ENCODE peak calls at places on chromosome 15, in nine cellular contexts. Y, P, B, L, F, U, T, Z and R are unnamed samples.

GRCh38 chr15:35170216-35170615 is 85.1 kb upstream of the NANOGP8 start:
- DNase-seq in Y (no peak), P (no peak), B (no peak), L (no peak), F (no peak), U (no peak), T (no peak), Z (no peak), R (no peak)

GRCh38 chr15:33226559-33227181 is 32.2 kb upstream of the FMN1 start:
- DNase-seq in Y (peak; percentile 33), P (no peak), B (peak; percentile 33), L (no peak), F (peak; percentile 78), U (peak; percentile 76), T (peak; percentile 51), Z (no peak), R (no peak)

GRCh38 chr15:95325763-95326688 is 1004.5 kb upstream of the NR2F2 start:
- DNase-seq in Y (no peak), P (no peak), B (no peak), L (no peak), F (no peak), U (no peak), T (no peak), Z (peak; percentile 80), R (no peak)

GRCh38 chr15:77974098-77974414 is 103.5 kb downstream of the TBC1D2B start:
- DNase-seq in Y (peak; percentile 57), P (peak; percentile 84), B (no peak), L (no peak), F (peak; percentile 91), U (no peak), T (no peak), Z (no peak), R (no peak)

GRCh38 chr15:43942157-43942556 is 115.4 kb downstream of the WDR76 start:
- DNase-seq in Y (no peak), P (no peak), B (no peak), L (no peak), F (no peak), U (no peak), T (no peak), Z (no peak), R (no peak)

GRCh38 chr15:22869856-22870255 is 31.4 kb downstream of the NIPA2 start:
- DNase-seq in Y (no peak), P (no peak), B (no peak), L (no peak), F (no peak), U (no peak), T (no peak), Z (no peak), R (no peak)

GRCh38 chr15:65106011-65106590 is 8.9 kb downstream of the UBAP1L start:
- DNase-seq in Y (no peak), P (no peak), B (no peak), L (no peak), F (no peak), U (no peak), T (no peak), Z (no peak), R (no peak)

GRCh38 chr15:101012326-101013040 is 93.3 kb downstream of the LRRK1 start:
- DNase-seq in Y (peak; percentile 7), P (no peak), B (no peak), L (no peak), F (no peak), U (no peak), T (peak; percentile 26), Z (no peak), R (no peak)

GRCh38 chr15:61186905-61187865 is 41.9 kb downstream of the RORA start:
- DNase-seq in Y (peak; percentile 9), P (peak; percentile 77), B (no peak), L (no peak), F (peak; percentile 55), U (no peak), T (peak; percentile 45), Z (no peak), R (no peak)

GRCh38 chr15:28123408-28124023 is 24.4 kb upstream of the OCA2 start:
- DNase-seq in Y (peak; percentile 75), P (peak; percentile 68), B (peak; percentile 83), L (peak; percentile 42), F (peak; percentile 87), U (peak; percentile 60), T (peak; percentile 69), Z (no peak), R (peak; percentile 72)

GRCh38 chr15:66255293-66255676 is 1.7 kb upstream of the MEGF11 start:
- DNase-seq in Y (no peak), P (no peak), B (no peak), L (no peak), F (no peak), U (no peak), T (no peak), Z (no peak), R (no peak)

GRCh38 chr15:76996076-76996525 is 1.2 kb downstream of the PSTPIP1 start:
- DNase-seq in Y (no peak), P (no peak), B (no peak), L (no peak), F (no peak), U (no peak), T (no peak), Z (no peak), R (no peak)

GRCh38 chr15:49044002-49044401 is 2.2 kb downstream of the SECISBP2L start:
- DNase-seq in Y (no peak), P (no peak), B (no peak), L (no peak), F (no peak), U (no peak), T (no peak), Z (no peak), R (no peak)

GRCh38 chr15:32981536-32981935 is 213.0 kb downstream of the FMN1 start:
- DNase-seq in Y (no peak), P (no peak), B (no peak), L (no peak), F (no peak), U (no peak), T (no peak), Z (no peak), R (no peak)

GRCh38 chr15:43985976-43986375 is 159.2 kb downstream of the WDR76 start:
- DNase-seq in Y (no peak), P (no peak), B (no peak), L (no peak), F (no peak), U (no peak), T (no peak), Z (no peak), R (no peak)

DNA sequence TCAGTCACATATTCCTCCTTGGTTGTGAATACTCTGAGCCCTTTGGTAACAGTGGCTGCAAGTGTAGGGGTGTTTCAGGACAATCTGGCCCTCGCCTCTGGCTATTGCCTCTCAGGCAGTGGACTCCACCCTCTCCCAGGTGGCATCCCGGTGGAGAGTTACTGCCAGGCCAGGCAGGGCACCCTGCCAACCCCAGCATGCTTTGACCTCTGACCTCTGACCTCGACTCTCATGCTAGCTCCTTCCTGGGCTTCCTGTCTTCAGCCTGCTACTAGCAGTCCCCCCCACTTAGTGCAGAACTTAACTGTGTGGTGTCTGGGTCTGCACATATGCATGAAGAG is 5.5 kb downstream of the TM6SF1 start:
- DNase-seq in Y (no peak), P (no peak), B (no peak), L (no peak), F (no peak), U (no peak), T (no peak), Z (no peak), R (no peak)
- TF ChIP-seq CTCF in Y (no peak), P (no peak), B (no peak), L (no peak), F (no peak), U (no peak), T (no peak), Z (no peak), R (no peak)

GRCh38 chr15:40331637-40332036 is 8.1 kb downstream of the INAFM2 start:
- DNase-seq in Y (no peak), P (no peak), B (no peak), L (no peak), F (no peak), U (no peak), T (no peak), Z (no peak), R (no peak)
- H3K36me3 ChIP-seq in Y (no peaks in the 10 kb centered on the region), P (no peaks in the 10 kb centered on the region), B (no peaks in the 10 kb centered on the region), L (no peaks in the 10 kb centered on the region), F (no peaks in the 10 kb centered on the region), U (no peaks in the 10 kb centered on the region), T (no peaks in the 10 kb centered on the region), Z (no peaks in the 10 kb centered on the region), R (peaks cover 5% of the 10 kb centered on the region)

GRCh38 chr15:91151781-91152563 is 51.9 kb downstream of the SV2B start:
- DNase-seq in Y (no peak), P (no peak), B (no peak), L (no peak), F (no peak), U (no peak), T (no peak), Z (no peak), R (no peak)
- TF ChIP-seq CTCF in Y (no peak), P (no peak), B (no peak), L (no peak), F (no peak), U (no peak), T (no peak), Z (no peak), R (no peak)

GRCh38 chr15:90489944-90490343 is 39.8 kb upstream of the CRTC3 start:
- DNase-seq in Y (no peak), P (no peak), B (no peak), L (no peak), F (no peak), U (no peak), T (no peak), Z (no peak), R (no peak)
- H3K36me3 ChIP-seq in Y (peaks cover 3% of the 10 kb centered on the region), P (peaks cover 32% of the 10 kb centered on the region), B (no peaks in the 10 kb centered on the region), L (peaks cover 40% of the 10 kb centered on the region), F (peaks cover 86% of the 10 kb centered on the region), U (peaks cover 86% of the 10 kb centered on the region), T (peaks cover 53% of the 10 kb centered on the region), Z (no peaks in the 10 kb centered on the region), R (no peaks in the 10 kb centered on the region)

GRCh38 chr15:67383903-67384302 is 129.3 kb downstream of the IQCH start:
- DNase-seq in Y (no peak), P (no peak), B (no peak), L (no peak), F (no peak), U (peak; percentile 5), T (no peak), Z (no peak), R (no peak)
- TF ChIP-seq CTCF in Y (no peak), P (no peak), B (peak; percentile 35), L (no peak), F (no peak), U (peak; percentile 38), T (no peak), Z (no peak), R (no peak)

DNA sequence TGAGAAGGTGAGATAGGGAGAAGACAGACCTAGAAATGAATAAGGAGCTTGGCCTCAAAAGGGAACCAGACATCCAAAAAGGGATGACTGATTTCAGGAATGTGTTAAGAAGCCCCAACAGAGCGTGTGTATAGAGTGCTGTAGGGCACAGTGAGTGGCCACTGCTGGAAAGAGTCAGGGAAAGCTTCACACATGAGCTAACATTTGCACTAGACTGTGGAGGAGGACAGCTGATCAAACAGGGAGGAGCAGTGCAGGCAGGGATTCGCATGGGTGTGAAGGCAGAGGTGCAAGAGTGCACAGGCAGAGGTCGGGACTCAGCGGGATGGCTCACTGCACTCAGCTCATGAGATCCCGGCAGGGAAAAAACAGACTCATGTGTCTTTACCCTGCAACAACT is 61.8 kb downstream of the NPTN start:
- DNase-seq in Y (no peak), P (no peak), B (no peak), L (no peak), F (no peak), U (no peak), T (no peak), Z (no peak), R (no peak)
- H3K36me3 ChIP-seq in Y (no peaks in the 10 kb centered on the region), P (peaks cover 5% of the 10 kb centered on the region), B (no peaks in the 10 kb centered on the region), L (peaks cover 46% of the 10 kb centered on the region), F (peaks cover 57% of the 10 kb centered on the region), U (peaks cover 83% of the 10 kb centered on the region), T (peaks cover 37% of the 10 kb centered on the region), Z (no peaks in the 10 kb centered on the region), R (no peaks in the 10 kb centered on the region)